ENCODE peak calls at places on chromosomes 6 and 20, in ten cellular contexts. X, U, T, N, F, J, M, Z, B and I are unnamed samples.
A peak's percentile ranks its signal among the peaks of the same experiment; 100 is the strongest.

GRCh38 chr6:150087336-150087735 is 18.4 kb upstream of the ULBP3 start:
- DNase-seq in X (no peak), U (no peak), T (no peak), N (no peak), F (no peak), J (no peak), M (no peak), Z (no peak), B (no peak), I (no peak)

GRCh38 chr6:26105842-26106241 is 18.6 kb downstream of the HFE start:
- DNase-seq in X (no peak), U (no peak), T (no peak), N (no peak), F (no peak), J (no peak), M (no peak), Z (no peak), B (no peak), I (no peak)

GRCh38 chr6:116924245-116924644 is 47.2 kb downstream of the RFX6 start:
- DNase-seq in X (no peak), U (no peak), T (no peak), N (no peak), F (no peak), J (no peak), M (no peak), Z (no peak), B (no peak), I (no peak)

GRCh38 chr20:25090492-25091429 is 8.8 kb upstream of the VSX1 start:
- DNase-seq in X (no peak), U (no peak), T (no peak), N (no peak), F (no peak), J (no peak), M (no peak), Z (no peak), B (no peak), I (no peak)

GRCh38 chr6:149734915-149735314 is 11.4 kb downstream of the NUP43 start:
- DNase-seq in X (no peak), U (no peak), T (no peak), N (no peak), F (no peak), J (no peak), M (no peak), Z (no peak), B (no peak), I (no peak)

GRCh38 chr6:76578746-76579145 is 506.3 kb upstream of the IMPG1 start:
- DNase-seq in X (no peak), U (no peak), T (no peak), N (no peak), F (no peak), J (no peak), M (no peak), Z (no peak), B (no peak), I (no peak)

GRCh38 chr6:134925800-134926199 is 24.1 kb downstream of the ALDH8A1 start:
- DNase-seq in X (no peak), U (no peak), T (no peak), N (peak; percentile 82), F (no peak), J (no peak), M (no peak), Z (peak; percentile 7), B (no peak), I (no peak)

GRCh38 chr6:152575621-152576150 is 61.5 kb downstream of the SYNE1 start:
- DNase-seq in X (no peak), U (no peak), T (no peak), N (peak; percentile 87), F (no peak), J (no peak), M (no peak), Z (no peak), B (no peak), I (no peak)

GRCh38 chr6:85795966-85796365 is 153.3 kb upstream of the SYNCRIP start:
- DNase-seq in X (no peak), U (no peak), T (no peak), N (no peak), F (no peak), J (no peak), M (no peak), Z (no peak), B (no peak), I (no peak)

DNA sequence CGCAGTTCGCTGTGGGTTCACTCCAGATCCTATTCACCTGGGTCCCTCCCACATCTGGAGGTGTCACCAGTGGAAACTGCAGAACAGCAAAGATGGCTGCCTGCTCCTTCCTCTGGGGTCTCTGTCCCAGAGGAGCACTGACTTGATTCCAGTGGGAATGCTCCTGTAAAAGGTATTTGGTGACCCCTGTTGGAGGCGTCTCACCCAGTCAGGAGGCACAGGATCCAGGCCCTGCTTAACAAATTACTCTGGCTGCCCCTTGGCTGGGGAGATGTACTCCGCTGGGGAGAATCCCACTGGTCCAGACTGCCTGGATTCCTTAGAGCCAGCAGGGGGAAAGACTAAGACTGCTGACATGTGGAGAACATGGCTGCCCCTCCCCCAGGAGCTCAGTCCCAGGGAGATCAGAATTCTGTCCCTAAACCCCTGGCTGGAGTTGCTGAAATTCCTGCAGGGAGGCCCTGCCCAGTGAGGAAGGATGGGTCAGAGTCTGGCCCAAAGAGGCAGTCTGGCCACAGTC is 483.0 kb downstream of the CBLN4 start:
- DNase-seq in X (no peak), U (no peak), T (no peak), N (no peak), F (no peak), J (no peak), M (no peak), Z (no peak), B (no peak), I (no peak)
- TF ChIP-seq CTCF in X (no peak), U (no peak), T (no peak), N (no peak), F (no peak), J (no peak), M (no peak), Z (no peak), B (no peak), I (no peak)

GRCh38 chr6:33981861-33982260 is 164.0 kb downstream of the GRM4 start:
- DNase-seq in X (peak; percentile 24), U (no peak), T (no peak), N (no peak), F (no peak), J (no peak), M (no peak), Z (no peak), B (no peak), I (no peak)

GRCh38 chr6:33983721-33984465 is 162.0 kb downstream of the GRM4 start:
- DNase-seq in X (peak; percentile 53), U (no peak), T (no peak), N (no peak), F (no peak), J (no peak), M (no peak), Z (no peak), B (no peak), I (no peak)

GRCh38 chr6:33981421-33981820 is 164.5 kb downstream of the GRM4 start:
- DNase-seq in X (peak; percentile 35), U (no peak), T (no peak), N (no peak), F (no peak), J (no peak), M (no peak), Z (no peak), B (no peak), I (no peak)

GRCh38 chr6:33984466-33985332 is 161.2 kb downstream of the GRM4 start:
- DNase-seq in X (no peak), U (no peak), T (no peak), N (no peak), F (no peak), J (no peak), M (no peak), Z (no peak), B (no peak), I (no peak)

DNA sequence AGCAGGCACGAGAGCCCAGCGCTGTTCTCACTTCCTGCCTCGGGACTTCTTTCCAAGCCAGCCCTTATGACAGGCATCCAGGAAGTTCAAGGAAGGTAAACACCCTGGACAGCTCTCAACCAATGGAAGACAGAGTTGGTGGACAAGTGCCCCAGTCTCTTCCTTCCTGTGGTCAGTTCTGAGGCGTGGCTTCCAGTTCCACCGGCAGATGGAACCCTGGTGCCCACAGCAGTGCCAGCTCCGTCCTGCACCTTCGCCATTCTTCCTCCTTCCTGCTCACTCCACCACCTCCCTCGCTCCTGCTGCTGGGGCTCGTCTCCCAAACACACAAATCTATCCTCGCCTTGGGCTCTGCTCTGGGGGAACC is 162.8 kb downstream of the GRM4 start:
- DNase-seq in X (peak; percentile 60), U (no peak), T (no peak), N (peak; percentile 10), F (peak; percentile 4), J (no peak), M (no peak), Z (no peak), B (peak; percentile 65), I (no peak)
- TF ChIP-seq CTCF in X (peak; percentile 14), U (peak; percentile 4), T (no peak), N (no peak), F (no peak), J (no peak), M (no peak), Z (no peak), B (no peak), I (no peak)

DNA sequence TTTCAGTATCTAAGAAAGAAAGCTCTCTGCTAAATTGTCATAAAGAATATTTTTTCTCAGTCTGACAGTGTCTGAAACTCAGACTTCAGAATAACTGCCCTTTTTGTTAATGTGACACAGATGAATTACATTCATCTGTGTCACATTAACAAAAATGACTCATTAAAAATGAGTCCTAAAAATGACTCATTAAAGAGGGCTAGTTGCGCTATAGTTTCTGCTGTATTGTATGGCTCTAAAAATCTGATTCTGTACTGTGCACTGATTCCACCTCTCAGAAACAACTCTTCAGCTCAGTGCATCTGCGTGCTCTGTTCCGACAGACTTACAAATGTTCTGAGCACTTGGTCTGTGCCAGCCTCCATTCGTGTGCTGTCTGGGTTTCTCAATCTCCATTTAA is 15.0 kb downstream of the RNF114 start:
- DNase-seq in X (no peak), U (no peak), T (no peak), N (peak; percentile 37), F (no peak), J (no peak), M (no peak), Z (peak; percentile 48), B (no peak), I (no peak)
- TF ChIP-seq CTCF in X (no peak), U (no peak), T (no peak), N (no peak), F (no peak), J (no peak), M (no peak), Z (no peak), B (no peak), I (no peak)

DNA sequence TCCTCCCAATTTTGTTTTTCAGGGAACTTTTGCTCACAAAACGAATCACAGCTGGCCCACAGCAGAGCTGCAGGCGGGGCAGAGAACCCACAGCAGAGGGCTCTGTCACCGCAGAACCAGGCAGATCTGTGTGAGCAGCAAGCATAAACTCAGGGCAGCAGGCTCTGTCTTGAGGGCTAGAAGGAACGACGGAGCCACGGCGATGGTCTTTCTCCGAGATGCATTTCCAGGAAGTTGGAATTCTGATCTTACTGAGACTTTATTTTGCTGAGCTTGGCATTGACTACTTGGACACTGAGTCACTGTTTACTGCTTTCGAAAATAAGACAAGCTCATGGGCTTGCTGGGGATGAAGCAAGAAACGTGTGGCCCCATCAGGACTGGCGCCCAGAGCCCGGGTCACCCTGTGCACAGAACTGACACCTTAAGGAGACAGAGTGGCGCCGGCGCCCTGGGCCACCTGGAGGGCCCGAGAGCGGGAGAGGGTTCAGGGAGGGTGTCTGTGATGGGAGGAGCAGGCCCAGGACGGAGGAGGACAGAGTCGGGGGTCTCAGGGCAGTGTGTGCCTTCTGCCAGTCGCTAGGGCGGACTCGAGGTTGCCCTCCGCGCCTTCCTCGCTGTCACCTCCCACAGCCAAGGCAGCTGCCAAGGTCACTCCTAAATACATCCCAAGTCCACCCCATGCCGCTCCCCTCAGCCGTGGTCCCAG is 106.2 kb upstream of the NXT1 start:
- DNase-seq in X (no peak), U (no peak), T (no peak), N (peak; percentile 31), F (no peak), J (no peak), M (no peak), Z (no peak), B (no peak), I (no peak)
- TF ChIP-seq CTCF in X (no peak), U (no peak), T (no peak), N (no peak), F (no peak), J (peak; percentile 16), M (no peak), Z (no peak), B (no peak), I (no peak)